ENCODE peak calls at places on chromosomes 12 and 14, in four cellular contexts. I is IMR-90, H is A549, C is K562. W is an unnamed sample.

GRCh38 chr12:44457465-44457864 is 418.6 kb downstream of the NELL2 start:
- DNase-seq in I (no peak), H (no peak), C (no peak), W (no peak)

GRCh38 chr12:3753549-3754284 is 808 bp upstream of the CRACR2A start:
- DNase-seq in I (no peak), H (no peak), C (no peak), W (no peak)

GRCh38 chr14:71240866-71241520 is 333.7 kb downstream of the PCNX1 start:
- DNase-seq in I (no peak), H (no peak), C (no peak), W (no peak)

GRCh38 chr12:71552728-71553501 is 110.7 kb downstream of the ZFC3H1 start:
- DNase-seq in I (no peak), H (no peak), C (no peak), W (no peak)

GRCh38 chr14:96176811-96177211 is 27.8 kb upstream of the BDKRB2 start:
- DNase-seq in I (peak), H (no peak), C (no peak), W (no peak)

GRCh38 chr12:56931474-56931978 is 2.7 kb downstream of the SDR9C7 start:
- DNase-seq in I (peak), H (no peak), C (peak), W (no peak)

GRCh38 chr12:81077329-81077685 is 572 bp upstream of the ACSS3 start:
- DNase-seq in I (no peak), H (no peak), C (no peak), W (no peak)

GRCh38 chr12:124448241-124448954 is 119.0 kb downstream of the NCOR2 start:
- DNase-seq in I (no peak), H (no peak), C (no peak), W (no peak)

GRCh38 chr12:50200507-50201273 is 33.5 kb upstream of the CERS5 start:
- DNase-seq in I (peak), H (no peak), C (no peak), W (no peak)

GRCh38 chr12:89690925-89691324 is 17.7 kb downstream of the ATP2B1 start:
- DNase-seq in I (peak), H (no peak), C (no peak), W (no peak)

GRCh38 chr14:90381999-90382451 is 14.8 kb upstream of the CALM1 start:
- DNase-seq in I (no peak), H (no peak), C (no peak), W (no peak)

GRCh38 chr12:75852143-75852542 is 179.4 kb downstream of the PHLDA1 start:
- DNase-seq in I (peak), H (no peak), C (no peak), W (no peak)
- TF ChIP-seq ELK1 in I (no peak), H (no peak), C (no peak), W (no peak)

GRCh38 chr14:69554500-69554899 is 20.2 kb downstream of the CCDC177 start:
- DNase-seq in I (no peak), H (no peak), C (no peak), W (no peak)

GRCh38 chr14:69560826-69561225 is 13.8 kb downstream of the CCDC177 start:
- DNase-seq in I (no peak), H (no peak), C (no peak), W (no peak)

GRCh38 chr14:69561893-69562292 is 12.8 kb downstream of the CCDC177 start:
- DNase-seq in I (no peak), H (no peak), C (no peak), W (no peak)

GRCh38 chr14:69558774-69559173 is 15.9 kb downstream of the CCDC177 start:
- DNase-seq in I (no peak), H (no peak), C (no peak), W (no peak)

GRCh38 chr14:69559581-69560011 is 15.1 kb downstream of the CCDC177 start:
- DNase-seq in I (no peak), H (no peak), C (no peak), W (no peak)
- TF ChIP-seq ELK1 in I (no peak), H (no peak), C (no peak), W (no peak)

GRCh38 chr14:101836131-101836530 is 74.6 kb downstream of the PPP2R5C start:
- DNase-seq in I (peak), H (no peak), C (no peak), W (no peak)
- TF ChIP-seq ELK1 in I (no peak), H (no peak), C (no peak), W (no peak)

GRCh38 chr12:6280053-6280469 is 30.4 kb upstream of the PLEKHG6 start:
- DNase-seq in I (peak), H (peak), C (no peak), W (no peak)
- TF ChIP-seq ELK1 in I (no peak), H (no peak), C (no peak), W (no peak)

GRCh38 chr14:45145214-45145613 is 9.5 kb downstream of the FANCM start:
- DNase-seq in I (no peak), H (no peak), C (no peak), W (no peak)

GRCh38 chr14:45135181-45135580 is 549 bp upstream of the FANCM start:
- DNase-seq in I (peak), H (no peak), C (no peak), W (no peak)

GRCh38 chr14:45135659-45136314 is at the start of gene FANCM:
- DNase-seq in I (peak), H (peak), C (peak), W (peak)

GRCh38 chr14:45144658-45145057 is 8.9 kb downstream of the FANCM start:
- DNase-seq in I (no peak), H (no peak), C (no peak), W (no peak)

GRCh38 chr14:45140661-45141187 is 5.0 kb downstream of the FANCM start:
- DNase-seq in I (no peak), H (no peak), C (no peak), W (no peak)
- TF ChIP-seq ELK1 in I (no peak), H (no peak), C (no peak), W (no peak)

GRCh38 chr14:69242311-69243224 is 17.4 kb upstream of the GALNT16 start:
- DNase-seq in I (peak), H (peak), C (peak), W (peak)
- TF ChIP-seq ELK1 in I (no peak), H (no peak), C (no peak), W (no peak)

DNA sequence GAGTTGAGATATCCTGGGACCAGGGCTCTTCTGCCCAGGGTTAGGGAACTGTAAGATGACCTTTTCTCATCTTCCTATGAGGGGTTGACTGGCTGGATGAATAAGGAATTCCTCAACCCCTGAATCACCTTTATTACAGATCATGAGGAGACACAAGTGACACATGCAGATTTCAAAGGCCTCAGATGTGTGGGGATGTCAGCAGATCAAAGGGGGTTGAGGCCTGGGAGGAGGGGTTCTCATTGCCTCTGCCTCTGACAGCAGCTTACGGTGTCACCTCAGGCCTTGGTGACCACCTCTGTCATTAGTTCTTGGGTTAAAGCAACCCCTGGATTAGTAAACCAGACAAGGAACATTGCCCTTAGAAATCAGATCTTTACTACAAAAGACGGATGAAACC is 2.1 kb upstream of the KRT72 start:
- DNase-seq in I (no peak), H (no peak), C (no peak), W (no peak)
- TF ChIP-seq ELK1 in I (no peak), H (no peak), C (no peak), W (no peak)

W was measured in GM12878.